ENCODE peak calls at places on chromosome 4, in nine cellular contexts. C is testis, L is OCI-LY7, H is upper lobe of right lung, D is IMR-90, R is AG04450, O is K562, Z is astrocyte of the spinal cord, T is AG09309. W is an unnamed sample.

GRCh38 chr4:77758804-77759203 is 60.4 kb downstream of the CNOT6L start:
- DNase-seq in C (no peak), L (no peak), H (no peak), D (no peak), R (no peak), O (no peak), Z (no peak), T (no peak), W (no peak)

GRCh38 chr4:180909279-180909678 is 1333.9 kb upstream of the TENM3 start:
- DNase-seq in C (no peak), L (peak), H (no peak), D (peak), R (no peak), O (no peak), Z (no peak), T (no peak), W (peak)

GRCh38 chr4:13912966-13913365 is 285.4 kb upstream of the BOD1L1 start:
- DNase-seq in C (peak), L (no peak), H (no peak), D (peak), R (no peak), O (no peak), Z (no peak), T (peak), W (no peak)

GRCh38 chr4:7692451-7693236 is 247.0 kb downstream of the AFAP1 start:
- DNase-seq in C (no peak), L (no peak), H (no peak), D (no peak), R (no peak), O (no peak), Z (no peak), T (no peak), W (no peak)

GRCh38 chr4:3389186-3389878 is 52.4 kb upstream of the HGFAC start:
- DNase-seq in C (no peak), L (no peak), H (peak), D (no peak), R (no peak), O (no peak), Z (no peak), T (no peak), W (no peak)

GRCh38 chr4:71833175-71833900 is 49.5 kb upstream of the GC start:
- DNase-seq in C (no peak), L (no peak), H (peak), D (no peak), R (no peak), O (no peak), Z (no peak), T (no peak), W (no peak)

GRCh38 chr4:119041951-119042560 is 93.6 kb upstream of the MYOZ2 start:
- DNase-seq in C (peak), L (peak), H (no peak), D (peak), R (peak), O (peak), Z (peak), T (peak), W (peak)

GRCh38 chr4:34412233-34412632 is 1832.1 kb downstream of the ARAP2 start:
- DNase-seq in C (no peak), L (no peak), H (no peak), D (no peak), R (no peak), O (no peak), Z (no peak), T (no peak), W (no peak)

GRCh38 chr4:102620697-102621497 is 119.7 kb downstream of the NFKB1 start:
- DNase-seq in C (peak), L (peak), H (no peak), D (peak), R (peak), O (peak), Z (peak), T (peak), W (peak)

GRCh38 chr4:90852232-90852631 is 725.0 kb downstream of the CCSER1 start:
- DNase-seq in C (no peak), L (no peak), H (no peak), D (no peak), R (no peak), O (no peak), Z (no peak), T (no peak), W (peak)

GRCh38 chr4:90007494-90008167 is 113.0 kb downstream of the MMRN1 start:
- DNase-seq in C (no peak), L (no peak), H (peak), D (no peak), R (no peak), O (no peak), Z (no peak), T (no peak), W (peak)

GRCh38 chr4:182192511-182193181 is 50.6 kb upstream of the TENM3 start:
- DNase-seq in C (no peak), L (no peak), H (no peak), D (peak), R (no peak), O (no peak), Z (peak), T (no peak), W (no peak)

GRCh38 chr4:7652451-7652871 is 217.7 kb upstream of the PSAPL1 start:
- DNase-seq in C (no peak), L (no peak), H (no peak), D (no peak), R (no peak), O (no peak), Z (peak), T (no peak), W (no peak)

GRCh38 chr4:8589831-8590545 is 2.6 kb upstream of the CPZ start:
- DNase-seq in C (no peak), L (no peak), H (no peak), D (peak), R (no peak), O (no peak), Z (peak), T (peak), W (no peak)

GRCh38 chr4:137226900-137227299 is 305.4 kb downstream of the PCDH18 start:
- DNase-seq in C (no peak), L (no peak), H (no peak), D (peak), R (no peak), O (no peak), Z (no peak), T (no peak), W (peak)

GRCh38 chr4:5033266-5033945 is 14.1 kb upstream of the CYTL1 start:
- DNase-seq in C (no peak), L (peak), H (no peak), D (no peak), R (no peak), O (no peak), Z (peak), T (no peak), W (no peak)

GRCh38 chr4:147336252-147336651 is 144.6 kb upstream of the EDNRA start:
- DNase-seq in C (no peak), L (no peak), H (no peak), D (no peak), R (no peak), O (no peak), Z (no peak), T (no peak), W (no peak)

GRCh38 chr4:127782275-127783025 is at the start of gene HSPA4L:
- DNase-seq in C (peak), L (peak), H (peak), D (peak), R (no peak), O (no peak), Z (peak), T (no peak), W (peak)

GRCh38 chr4:142824368-142824767 is 21.7 kb downstream of the INPP4B start:
- DNase-seq in C (no peak), L (no peak), H (no peak), D (peak), R (no peak), O (no peak), Z (peak), T (no peak), W (no peak)

GRCh38 chr4:184355111-184355604 is 119.2 kb downstream of the IRF2 start:
- DNase-seq in C (peak), L (peak), H (no peak), D (peak), R (peak), O (peak), Z (peak), T (no peak), W (no peak)

GRCh38 chr4:134070174-134070573 is 131.4 kb downstream of the PABPC4L start:
- DNase-seq in C (no peak), L (no peak), H (no peak), D (no peak), R (no peak), O (no peak), Z (no peak), T (no peak), W (no peak)

GRCh38 chr4:172726001-172726423 is 442.6 kb upstream of the GALNT7 start:
- DNase-seq in C (no peak), L (no peak), H (no peak), D (no peak), R (no peak), O (no peak), Z (no peak), T (no peak), W (no peak)

GRCh38 chr4:144817081-144817480 is 171.1 kb downstream of the HHIP start:
- DNase-seq in C (no peak), L (no peak), H (no peak), D (no peak), R (no peak), O (no peak), Z (no peak), T (no peak), W (no peak)

GRCh38 chr4:151833174-151833573 is 72.4 kb upstream of the GATB start:
- DNase-seq in C (no peak), L (no peak), H (no peak), D (no peak), R (no peak), O (no peak), Z (no peak), T (no peak), W (no peak)

GRCh38 chr4:3391422-3391821 is 50.3 kb upstream of the HGFAC start:
- DNase-seq in C (no peak), L (no peak), H (no peak), D (no peak), R (no peak), O (no peak), Z (no peak), T (no peak), W (no peak)

GRCh38 chr4:86940176-86940575 is 5.4 kb downstream of the AFF1 start:
- DNase-seq in C (no peak), L (no peak), H (no peak), D (peak), R (no peak), O (no peak), Z (no peak), T (no peak), W (no peak)

GRCh38 chr4:155759372-155760252 is 791 bp downstream of the GUCY1B1 start:
- DNase-seq in C (peak), L (no peak), H (peak), D (peak), R (no peak), O (no peak), Z (no peak), T (no peak), W (peak)

GRCh38 chr4:10112658-10113284 is 3.8 kb downstream of the WDR1 start:
- DNase-seq in C (no peak), L (no peak), H (no peak), D (no peak), R (no peak), O (no peak), Z (no peak), T (no peak), W (no peak)
- H3K4me3 ChIP-seq in C (no peak), L (no peak), H (no peak), D (no peak), R (no peak), O (no peak), Z (no peak), T (no peak), W (no peak)

GRCh38 chr4:96035727-96036126 is 195.8 kb downstream of the PDHA2 start:
- DNase-seq in C (peak), L (peak), H (no peak), D (no peak), R (no peak), O (peak), Z (no peak), T (no peak), W (peak)
- TF ChIP-seq CTCF in C (peak), L (peak), H (peak), D (no peak), R (peak), O (no peak), Z (peak), T (no peak), W (peak)

GRCh38 chr4:20341121-20341758 is 89.5 kb downstream of the SLIT2 start:
- DNase-seq in C (no peak), L (no peak), H (no peak), D (no peak), R (no peak), O (no peak), Z (no peak), T (no peak), W (no peak)
- H3K4me3 ChIP-seq in C (no peak), L (no peak), H (no peak), D (no peak), R (no peak), O (no peak), Z (no peak), T (no peak), W (no peak)

GRCh38 chr4:73341454-73341853 is 62.6 kb upstream of the ALB start:
- DNase-seq in C (peak), L (peak), H (no peak), D (peak), R (peak), O (peak), Z (peak), T (peak), W (peak)
- TF ChIP-seq CTCF in C (peak), L (peak), H (peak), D (peak), R (peak), O (peak), Z (peak), T (peak), W (peak)

GRCh38 chr4:153221783-153222161 is 17.5 kb downstream of the TRIM2 start:
- DNase-seq in C (no peak), L (no peak), H (no peak), D (no peak), R (no peak), O (no peak), Z (no peak), T (no peak), W (no peak)
- H3K4me3 ChIP-seq in C (peak), L (no peak), H (peak), D (peak), R (peak), O (no peak), Z (peak), T (no peak), W (peak)

GRCh38 chr4:139692300-139693012 is 26.8 kb downstream of the MGST2 start:
- DNase-seq in C (no peak), L (no peak), H (no peak), D (no peak), R (no peak), O (no peak), Z (no peak), T (no peak), W (peak)
- TF ChIP-seq CTCF in C (no peak), L (no peak), H (peak), D (peak), R (peak), O (peak), Z (peak), T (peak), W (peak)

DNA sequence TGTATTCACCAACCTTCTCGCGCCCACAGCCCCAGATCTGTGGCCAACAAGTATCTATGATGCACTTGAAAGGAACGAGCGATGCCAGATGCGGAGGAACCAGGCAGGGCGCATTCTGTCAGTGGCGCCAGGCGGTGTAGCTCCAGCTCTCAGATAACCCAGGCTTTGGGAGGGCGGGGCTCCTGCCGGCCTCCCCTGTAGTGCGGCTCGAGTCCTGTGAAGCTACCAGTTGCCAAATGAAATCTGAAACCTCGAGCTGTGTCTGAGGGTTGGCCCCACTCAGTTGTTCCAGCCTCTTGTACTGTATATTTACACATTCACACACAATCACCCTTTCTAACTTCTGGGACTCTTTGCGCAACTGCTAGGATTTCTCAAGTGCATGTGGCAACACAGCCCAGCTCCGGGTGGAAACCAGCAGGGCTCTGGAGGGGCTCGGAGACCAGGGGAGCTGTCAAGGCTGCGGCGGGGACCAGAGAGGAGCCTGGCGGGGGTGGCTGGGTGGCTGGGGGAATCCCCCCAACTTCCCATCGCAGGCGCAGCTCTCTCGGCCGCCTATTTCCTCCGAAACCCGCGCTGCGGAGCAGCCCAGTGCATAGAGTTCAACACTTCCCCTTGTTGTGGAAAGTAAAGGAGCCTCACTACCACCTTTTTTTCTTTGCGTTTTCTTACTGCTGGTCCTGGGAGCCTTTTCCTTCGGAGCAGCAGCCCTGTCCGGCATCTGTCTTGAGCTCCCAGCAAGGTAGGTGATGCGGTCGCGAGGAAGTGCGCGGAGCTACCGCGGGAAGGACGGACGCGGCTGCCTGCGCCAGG is at the start of gene ARHGAP24:
- DNase-seq in C (peak), L (peak), H (peak), D (peak), R (peak), O (no peak), Z (peak), T (peak), W (no peak)
- H3K4me3 ChIP-seq in C (peak), L (peak), H (peak), D (peak), R (peak), O (peak), Z (peak), T (peak), W (no peak)

DNA sequence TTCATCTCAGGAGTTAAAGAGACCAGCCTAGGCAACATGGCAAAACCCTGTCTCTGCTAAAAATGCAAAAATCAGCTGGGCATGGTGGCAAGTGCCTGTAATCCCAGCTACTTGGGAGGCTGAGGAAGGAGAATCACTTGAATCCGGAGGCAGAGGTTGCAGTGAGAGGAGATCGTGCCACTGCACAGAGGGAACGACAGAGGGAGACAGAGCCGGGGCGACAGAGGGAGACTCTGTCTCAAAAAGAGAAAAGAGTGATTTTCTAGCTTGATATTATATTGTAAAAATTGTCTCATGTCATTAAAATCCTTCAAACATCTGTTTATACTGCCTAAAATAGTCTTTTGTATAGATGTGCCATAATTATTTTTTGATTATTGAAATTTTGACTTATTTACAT is 225.4 kb upstream of the AGA start:
- DNase-seq in C (peak), L (no peak), H (no peak), D (no peak), R (no peak), O (no peak), Z (no peak), T (no peak), W (peak)
- TF ChIP-seq CTCF in C (no peak), L (no peak), H (no peak), D (no peak), R (no peak), O (no peak), Z (peak), T (peak), W (peak)

W was measured in WERI-Rb-1.